ENCODE peak calls at places on chromosomes 7 and 10, in eight cellular contexts. P is NCI-H1092; I is heart right ventricle; F is WTC11; M is cardiac fibroblast; R is iPS DF 6.9; N is ACHN; W is activated naive CD4-positive, alpha-beta T cell treated with Interleukin-2 at 50 U/mL for 16 hours. T is an unnamed sample.

GRCh38 chr10:86188326-86188725 is 178.3 kb downstream of the GRID1 start:
- DNase-seq in P (no peak), I (no peak), F (no peak), M (no peak), R (no peak), N (no peak), W (no peak), T (no peak)

GRCh38 chr7:22159341-22159740 is 197.6 kb downstream of the RAPGEF5 start:
- DNase-seq in P (no peak), I (no peak), F (no peak), M (no peak), R (no peak), N (no peak), W (no peak), T (no peak)

GRCh38 chr10:110758898-110759297 is 112.8 kb upstream of the PDCD4 start:
- DNase-seq in P (no peak), I (peak; percentile 59), F (no peak), M (peak; percentile 66), R (no peak), N (peak; percentile 47), W (no peak), T (peak; percentile 29)

GRCh38 chr7:45874408-45875131 is 1.7 kb upstream of the CCDC201 start:
- DNase-seq in P (no peak), I (no peak), F (no peak), M (peak; percentile 82), R (no peak), N (peak; percentile 28), W (no peak), T (no peak)

GRCh38 chr10:12638103-12638502 is 288.8 kb downstream of the CAMK1D start:
- DNase-seq in P (peak; percentile 73), I (no peak), F (no peak), M (no peak), R (no peak), N (no peak), W (no peak), T (peak; percentile 44)

GRCh38 chr7:122553761-122554160 is 145.2 kb downstream of the RNF133 start:
- DNase-seq in P (no peak), I (no peak), F (no peak), M (no peak), R (no peak), N (no peak), W (no peak), T (no peak)

GRCh38 chr10:16519908-16520861 is 1.5 kb downstream of the C1QL3 start:
- DNase-seq in P (no peak), I (no peak), F (peak; percentile 27), M (no peak), R (no peak), N (peak; percentile 1), W (no peak), T (peak; percentile 35)

GRCh38 chr10:120456143-120456625 is 843 bp upstream of the PLPP4 start:
- DNase-seq in P (no peak), I (no peak), F (peak; percentile 40), M (no peak), R (no peak), N (no peak), W (no peak), T (peak; percentile 58)

GRCh38 chr7:138204285-138204988 is 128.2 kb downstream of the AKR1D1 start:
- DNase-seq in P (peak; percentile 21), I (no peak), F (no peak), M (peak; percentile 29), R (no peak), N (no peak), W (no peak), T (no peak)

GRCh38 chr7:29588900-29589696 is 25.5 kb downstream of the PRR15 start:
- DNase-seq in P (no peak), I (peak; percentile 29), F (peak; percentile 64), M (peak; percentile 67), R (no peak), N (peak; percentile 52), W (peak; percentile 5), T (peak; percentile 84)

GRCh38 chr7:24419070-24419469 is 135.1 kb downstream of the NPY start:
- DNase-seq in P (no peak), I (no peak), F (no peak), M (peak; percentile 6), R (no peak), N (peak; percentile 22), W (no peak), T (peak; percentile 25)

GRCh38 chr10:137031-137430 is 1.8 kb downstream of the ZMYND11 start:
- DNase-seq in P (no peak), I (no peak), F (peak; percentile 38), M (peak; percentile 39), R (no peak), N (peak; percentile 44), W (peak; percentile 57), T (peak; percentile 53)

GRCh38 chr7:146366938-146367337 is 250.3 kb downstream of the CNTNAP2 start:
- DNase-seq in P (no peak), I (no peak), F (no peak), M (peak; percentile 50), R (no peak), N (peak; percentile 67), W (no peak), T (no peak)

GRCh38 chr7:82404094-82404493 is 39.5 kb downstream of the CACNA2D1 start:
- DNase-seq in P (no peak), I (no peak), F (no peak), M (no peak), R (no peak), N (no peak), W (no peak), T (no peak)

GRCh38 chr7:55245271-55245723 is 119.8 kb upstream of the LANCL2 start:
- DNase-seq in P (no peak), I (no peak), F (no peak), M (peak; percentile 20), R (no peak), N (peak; percentile 99), W (no peak), T (no peak)

GRCh38 chr7:149780056-149780455 is 6.7 kb upstream of the ZNF467 start:
- DNase-seq in P (no peak), I (no peak), F (no peak), M (no peak), R (no peak), N (no peak), W (no peak), T (no peak)

GRCh38 chr10:127129104-127129503 is 67.3 kb downstream of the INSYN2A start:
- DNase-seq in P (no peak), I (no peak), F (no peak), M (no peak), R (no peak), N (no peak), W (no peak), T (no peak)

GRCh38 chr7:130486963-130487324 is 4.9 kb upstream of the MEST start:
- DNase-seq in P (no peak), I (no peak), F (no peak), M (no peak), R (no peak), N (no peak), W (no peak), T (no peak)

GRCh38 chr10:5094265-5095205 is at the start of gene AKR1C3:
- DNase-seq in P (no peak), I (peak; percentile 9), F (no peak), M (peak; percentile 88), R (no peak), N (peak; percentile 74), W (no peak), T (no peak)

GRCh38 chr7:19030280-19030679 is 87.2 kb downstream of the TWIST1 start:
- DNase-seq in P (no peak), I (no peak), F (no peak), M (no peak), R (no peak), N (no peak), W (no peak), T (no peak)

GRCh38 chr7:157056957-157057902 is 46.8 kb upstream of the MNX1 start:
- DNase-seq in P (no peak), I (no peak), F (no peak), M (no peak), R (no peak), N (no peak), W (no peak), T (no peak)

GRCh38 chr7:54860843-54861242 is 101.8 kb upstream of the SEC61G start:
- DNase-seq in P (no peak), I (no peak), F (no peak), M (no peak), R (no peak), N (no peak), W (no peak), T (no peak)

GRCh38 chr10:27950165-27950564 is 48.7 kb downstream of the ODAD2 start:
- DNase-seq in P (no peak), I (no peak), F (no peak), M (no peak), R (no peak), N (no peak), W (no peak), T (no peak)

GRCh38 chr7:56115852-56116538 is at the start of gene NUPR2:
- DNase-seq in P (no peak), I (no peak), F (no peak), M (no peak), R (no peak), N (no peak), W (no peak), T (no peak)

GRCh38 chr7:95549818-95550529 is 46.3 kb downstream of the PDK4 start:
- DNase-seq in P (peak; percentile 85), I (peak; percentile 84), F (no peak), M (peak; percentile 93), R (no peak), N (peak; percentile 87), W (no peak), T (no peak)

GRCh38 chr10:102186128-102186527 is 33.9 kb downstream of the NOLC1 start:
- DNase-seq in P (no peak), I (no peak), F (no peak), M (peak; percentile 48), R (no peak), N (no peak), W (no peak), T (no peak)

GRCh38 chr7:29875741-29876140 is 69.4 kb downstream of the WIPF3 start:
- DNase-seq in P (no peak), I (no peak), F (no peak), M (no peak), R (no peak), N (no peak), W (no peak), T (no peak)

GRCh38 chr7:36053589-36053988 is 99.5 kb upstream of the EEPD1 start:
- DNase-seq in P (no peak), I (no peak), F (no peak), M (no peak), R (no peak), N (no peak), W (no peak), T (no peak)

GRCh38 chr7:74412061-74412460 is 41.6 kb upstream of the GTF2IRD1 start:
- DNase-seq in P (no peak), I (no peak), F (no peak), M (no peak), R (no peak), N (no peak), W (no peak), T (no peak)

T was measured in neural progenitor cell.